ENCODE peak calls at places on chromosomes 13 and 19, in four cellular contexts. U is OCI-LY7, L is mucosa of descending colon, H is heart right ventricle. E is an unnamed sample. For H3K4me1, the result is how much of the 10 kb centered on the place peaks cover.

GRCh38 chr19:50537769-50538230 is 24.1 kb upstream of the ASPDH start:
- DNase-seq in U (peak), H (peak), L (peak), E (peak)

GRCh38 chr19:17424743-17425365 is 5.0 kb downstream of the MVB12A start:
- DNase-seq in U (peak), H (peak), L (peak), E (no peak)

GRCh38 chr19:16369664-16370576 is 45.3 kb downstream of the KLF2 start:
- DNase-seq in H (no peak), U (no peak), L (no peak), E (peak)

GRCh38 chr13:73364706-73365105 is 305.9 kb downstream of the KLF5 start:
- DNase-seq in L (no peak), U (no peak), H (no peak), E (no peak)

GRCh38 chr19:16366433-16367268 is 42.0 kb downstream of the KLF2 start:
- DNase-seq in L (no peak), H (no peak), U (peak), E (no peak)

GRCh38 chr19:31113250-31113685 is 236.0 kb downstream of the TSHZ3 start:
- DNase-seq in H (no peak), U (no peak), L (no peak), E (no peak)

GRCh38 chr19:4557971-4558941 is 1.2 kb downstream of the SEMA6B start:
- DNase-seq in H (no peak), U (peak), L (no peak), E (peak)

GRCh38 chr19:1474011-1474764 is 4.8 kb downstream of the C19orf25 start:
- DNase-seq in L (no peak), U (no peak), H (peak), E (no peak)

GRCh38 chr13:114001331-114002008 is 27.6 kb upstream of the C13orf46 start:
- DNase-seq in U (no peak), L (peak), H (peak), E (no peak)

GRCh38 chr13:47798906-47799305 is 202.2 kb downstream of the SUCLA2 start:
- DNase-seq in L (no peak), H (no peak), U (no peak), E (no peak)

GRCh38 chr13:96994030-96994848 is at the start of gene OXGR1:
- DNase-seq in U (no peak), H (no peak), L (peak), E (no peak)

GRCh38 chr13:35992964-35993363 is 138.2 kb downstream of the DCLK1 start:
- DNase-seq in L (no peak), H (no peak), U (no peak), E (no peak)

GRCh38 chr19:13832096-13832495 is 36.9 kb downstream of the ZSWIM4 start:
- DNase-seq in L (peak), U (no peak), H (no peak), E (no peak)

GRCh38 chr19:55149078-55150003 is at the start of gene TNNT1:
- DNase-seq in H (no peak), L (no peak), U (no peak), E (peak)

DNA sequence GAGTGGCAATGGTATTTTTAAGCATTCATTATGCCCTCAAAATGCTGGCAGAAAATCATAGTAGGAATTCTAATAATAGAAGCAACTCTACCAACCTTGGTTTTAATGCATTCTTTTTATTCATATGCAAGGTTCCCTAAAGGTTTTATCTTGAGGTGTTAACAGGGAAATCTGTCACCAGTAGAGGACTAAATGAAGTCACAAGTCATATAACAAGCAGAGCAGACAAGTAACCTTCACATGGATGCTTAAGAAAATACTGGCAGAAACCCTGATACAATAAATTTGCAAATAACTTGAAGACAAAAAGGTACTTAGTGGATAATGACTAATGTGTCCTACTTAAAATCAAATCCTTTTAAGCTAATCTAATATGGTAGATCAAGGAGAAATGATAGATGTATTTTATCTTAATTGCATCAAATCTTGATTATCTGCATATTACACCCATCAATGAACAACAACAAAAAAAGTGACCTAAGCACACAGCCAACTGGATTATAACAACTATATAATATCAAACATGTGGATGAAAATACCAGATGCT is 73.3 kb downstream of the RFC3 start:
- DNase-seq in U (no peak), H (no peak), L (no peak), E (no peak)
- H3K4me3 ChIP-seq in U (no peak), H (no peak), L (no peak), E (no peak)

GRCh38 chr13:98567140-98567539 is 9.8 kb downstream of the STK24 start:
- DNase-seq in H (no peak), L (no peak), U (no peak), E (no peak)

GRCh38 chr13:98575009-98575866 is 1.7 kb downstream of the STK24 start:
- DNase-seq in U (peak), H (no peak), L (no peak), E (no peak)

GRCh38 chr13:98575876-98576214 is 1.1 kb downstream of the STK24 start:
- DNase-seq in L (no peak), U (peak), H (no peak), E (no peak)

GRCh38 chr13:98571955-98572662 is 4.8 kb downstream of the STK24 start:
- DNase-seq in L (peak), H (no peak), U (peak), E (no peak)

GRCh38 chr13:98570929-98571372 is 6.0 kb downstream of the STK24 start:
- DNase-seq in H (no peak), L (peak), U (peak), E (no peak)
- H3K4me1 ChIP-seq in H (half or more), L (half or more), U (half or more), E (half or more)

DNA sequence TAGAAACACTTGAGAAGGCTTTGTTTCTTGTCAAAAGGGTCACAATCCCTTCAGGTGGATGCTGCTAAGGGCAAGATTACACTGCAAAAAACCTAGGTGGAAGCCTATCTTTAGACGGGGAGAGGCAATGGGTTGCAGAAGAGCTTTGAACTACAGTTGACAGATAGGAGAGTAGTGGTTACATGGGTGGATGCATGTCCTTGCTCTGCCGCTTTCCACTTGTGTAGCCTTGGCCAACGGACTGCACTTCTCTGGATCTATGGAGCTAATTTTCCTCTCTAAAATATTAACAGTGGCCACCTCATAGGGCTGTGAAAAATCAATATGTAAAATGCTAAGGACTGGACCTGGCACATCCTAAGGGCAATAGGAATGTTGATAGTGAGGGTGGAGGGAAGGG is 985 bp downstream of the BCKDHA start:
- DNase-seq in H (no peak), L (no peak), U (no peak), E (no peak)
- H3K4me3 ChIP-seq in H (peak), L (no peak), U (peak), E (peak)

DNA sequence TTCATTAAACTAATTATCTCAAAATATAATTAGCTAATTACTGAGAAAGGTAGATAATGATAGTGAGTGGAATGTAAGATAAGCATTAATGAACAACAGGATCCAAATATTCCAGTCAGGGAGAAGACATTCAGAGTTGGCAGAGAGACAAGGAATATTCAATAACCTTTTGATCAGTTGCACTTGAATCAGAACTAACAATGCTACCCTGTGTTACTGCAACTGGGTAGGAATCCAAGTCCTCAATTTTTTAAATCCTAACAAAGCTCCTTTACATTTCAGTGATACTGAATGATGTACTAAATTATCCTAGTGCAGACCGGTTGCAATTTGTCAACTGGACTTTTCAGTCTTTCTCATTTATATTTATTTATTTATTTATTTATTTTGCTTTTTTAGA is 107.1 kb upstream of the MIR17HG start:
- DNase-seq in U (no peak), H (no peak), L (no peak), E (no peak)
- H3K4me1 ChIP-seq in U (under half), H (under half), L (under half), E (under half)

GRCh38 chr13:49399801-49400472 is 43.9 kb downstream of the CAB39L start:
- DNase-seq in L (no peak), U (peak), H (no peak), E (no peak)
- H3K4me3 ChIP-seq in L (no peak), U (peak), H (peak), E (peak)

GRCh38 chr19:3407556-3408516 is 41.5 kb downstream of the NFIC start:
- DNase-seq in L (no peak), H (peak), U (no peak), E (no peak)
- H3K4me1 ChIP-seq in L (under half), H (under half), U (under half), E (under half)

GRCh38 chr19:40191836-40192646 is 815 bp downstream of the MAP3K10 start:
- DNase-seq in H (peak), L (peak), U (peak), E (peak)

GRCh38 chr19:40193587-40193849 is 2.3 kb downstream of the MAP3K10 start:
- DNase-seq in H (no peak), L (no peak), U (no peak), E (no peak)

GRCh38 chr19:40198272-40198990 is 7.2 kb downstream of the MAP3K10 start:
- DNase-seq in H (no peak), U (no peak), L (no peak), E (no peak)

GRCh38 chr19:40190891-40191835 is at the start of gene MAP3K10:
- DNase-seq in L (peak), U (peak), H (peak), E (peak)

GRCh38 chr19:40192758-40193586 is 1.7 kb downstream of the MAP3K10 start:
- DNase-seq in U (no peak), L (no peak), H (no peak), E (no peak)
- H3K4me3 ChIP-seq in U (peak), L (no peak), H (peak), E (no peak)

E was measured in upper lobe of right lung.